ENCODE peak calls at places on chromosomes 1 and 21, in nine cellular contexts. V, W, P, G, Y, J, Z, U and I are unnamed samples.

GRCh38 chr1:224761245-224761644 is 145.1 kb downstream of the CNIH3 start:
- DNase-seq in V (no peak), W (no peak), P (no peak), G (no peak), Y (no peak), J (no peak), Z (no peak), U (no peak), I (no peak)

GRCh38 chr1:206521002-206521585 is 13.8 kb downstream of the RASSF5 start:
- DNase-seq in V (no peak), W (no peak), P (no peak), G (no peak), Y (no peak), J (no peak), Z (no peak), U (no peak), I (no peak)

GRCh38 chr1:53050310-53050709 is 11.7 kb upstream of the PODN start:
- DNase-seq in V (no peak), W (no peak), P (no peak), G (no peak), Y (no peak), J (no peak), Z (no peak), U (no peak), I (no peak)

GRCh38 chr1:156368157-156368658 is 803 bp upstream of the RHBG start:
- DNase-seq in V (no peak), W (no peak), P (no peak), G (no peak), Y (no peak), J (no peak), Z (no peak), U (no peak), I (no peak)

GRCh38 chr1:33985656-33986055 is 121.8 kb downstream of the HMGB4 start:
- DNase-seq in V (peak; percentile 27), W (no peak), P (no peak), G (no peak), Y (no peak), J (no peak), Z (no peak), U (no peak), I (no peak)

GRCh38 chr1:117146570-117147340 is 25.2 kb upstream of the TRIM45 start:
- DNase-seq in V (no peak), W (no peak), P (no peak), G (peak; percentile 68), Y (no peak), J (peak; percentile 25), Z (no peak), U (peak; percentile 63), I (no peak)

GRCh38 chr1:55304306-55304705 is 89.1 kb upstream of the USP24 start:
- DNase-seq in V (no peak), W (no peak), P (no peak), G (peak; percentile 12), Y (no peak), J (no peak), Z (no peak), U (no peak), I (no peak)

GRCh38 chr21:36929622-36930021 is 36.8 kb downstream of the HLCS start:
- DNase-seq in V (no peak), W (no peak), P (peak; percentile 33), G (peak; percentile 50), Y (no peak), J (peak; percentile 32), Z (no peak), U (peak; percentile 75), I (no peak)

GRCh38 chr1:38297246-38297645 is 250.7 kb upstream of the POU3F1 start:
- DNase-seq in V (no peak), W (no peak), P (no peak), G (no peak), Y (no peak), J (no peak), Z (peak; percentile 78), U (no peak), I (no peak)

GRCh38 chr1:248821101-248821500 is 4.6 kb downstream of the SH3BP5L start:
- DNase-seq in V (no peak), W (no peak), P (no peak), G (no peak), Y (no peak), J (no peak), Z (no peak), U (peak; percentile 30), I (no peak)

GRCh38 chr1:150575072-150575489 is 4.3 kb downstream of the MCL1 start:
- DNase-seq in V (no peak), W (peak; percentile 25), P (no peak), G (no peak), Y (no peak), J (no peak), Z (no peak), U (peak; percentile 7), I (no peak)

GRCh38 chr1:112544011-112544688 is 35.4 kb downstream of the WNT2B start:
- DNase-seq in V (no peak), W (no peak), P (no peak), G (peak; percentile 54), Y (no peak), J (no peak), Z (no peak), U (peak; percentile 97), I (no peak)

GRCh38 chr1:81805537-81806431 is 5.0 kb downstream of the ADGRL2 start:
- DNase-seq in V (no peak), W (no peak), P (no peak), G (no peak), Y (no peak), J (no peak), Z (no peak), U (no peak), I (no peak)

GRCh38 chr1:182122265-182122664 is 60.8 kb upstream of the ZNF648 start:
- DNase-seq in V (no peak), W (no peak), P (no peak), G (no peak), Y (no peak), J (no peak), Z (no peak), U (no peak), I (no peak)

GRCh38 chr1:153985341-153985912 is 712 bp downstream of the RAB13 start:
- DNase-seq in V (no peak), W (no peak), P (peak; percentile 79), G (peak; percentile 86), Y (peak; percentile 41), J (no peak), Z (no peak), U (no peak), I (no peak)

GRCh38 chr21:45532826-45533730 is 9.2 kb downstream of the SLC19A1 start:
- DNase-seq in V (no peak), W (no peak), P (peak; percentile 16), G (no peak), Y (no peak), J (no peak), Z (no peak), U (no peak), I (no peak)
- TF ChIP-seq CTCF in V (no peak), W (no peak), P (no peak), G (no peak), Y (no peak), J (no peak), Z (no peak), U (no peak), I (no peak)

GRCh38 chr1:161314201-161314981 is at the start of gene SDHC:
- DNase-seq in V (peak; percentile 90), W (peak; percentile 90), P (peak; percentile 90), G (peak; percentile 95), Y (peak; percentile 89), J (peak; percentile 96), Z (peak; percentile 97), U (peak; percentile 70), I (peak; percentile 95)
- TF ChIP-seq CTCF in V (peak; percentile 45), W (peak; percentile 29), P (no peak), G (peak; percentile 51), Y (no peak), J (peak; percentile 90), Z (no peak), U (peak; percentile 71), I (peak; percentile 20)

GRCh38 chr1:5887436-5888290 is 104.6 kb downstream of the NPHP4 start:
- DNase-seq in V (no peak), W (no peak), P (no peak), G (no peak), Y (no peak), J (no peak), Z (no peak), U (no peak), I (no peak)

GRCh38 chr1:5890346-5891106 is 101.7 kb downstream of the NPHP4 start:
- DNase-seq in V (no peak), W (no peak), P (no peak), G (no peak), Y (no peak), J (no peak), Z (no peak), U (no peak), I (no peak)

GRCh38 chr1:5889901-5890300 is 102.3 kb downstream of the NPHP4 start:
- DNase-seq in V (no peak), W (no peak), P (no peak), G (no peak), Y (no peak), J (no peak), Z (no peak), U (no peak), I (no peak)

GRCh38 chr1:5889462-5889861 is 102.8 kb downstream of the NPHP4 start:
- DNase-seq in V (no peak), W (no peak), P (no peak), G (no peak), Y (no peak), J (no peak), Z (no peak), U (no peak), I (no peak)

DNA sequence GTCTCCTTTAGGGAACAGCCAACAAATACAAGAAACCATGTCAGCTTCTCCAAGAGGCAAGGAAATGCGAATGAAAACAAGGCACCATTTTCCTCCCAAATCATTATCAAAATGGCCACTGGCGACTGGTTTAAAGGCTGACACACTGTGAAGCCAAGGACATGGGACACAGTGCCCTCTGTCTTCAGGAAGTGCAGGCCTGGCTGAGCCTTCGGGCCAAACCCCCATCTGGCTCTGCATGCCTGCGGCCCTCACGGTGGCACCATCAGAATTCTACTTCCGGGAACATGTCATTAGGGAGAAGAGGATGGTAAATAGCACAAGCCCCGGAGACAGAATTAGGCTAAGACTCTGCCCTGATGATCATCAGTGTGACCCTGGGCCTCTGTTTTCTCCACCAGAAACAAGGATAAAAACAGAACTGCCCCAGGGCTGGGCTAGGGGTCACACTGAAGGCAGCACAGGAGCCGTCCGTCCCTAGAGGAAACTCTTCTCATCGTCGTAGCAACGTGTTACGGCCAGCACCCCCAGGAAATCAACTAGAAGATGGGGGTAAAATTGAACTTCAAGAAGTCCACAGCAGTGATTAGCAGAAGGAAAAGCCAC is 103.5 kb downstream of the NPHP4 start:
- DNase-seq in V (no peak), W (no peak), P (no peak), G (no peak), Y (no peak), J (peak; percentile 59), Z (no peak), U (no peak), I (no peak)
- TF ChIP-seq CTCF in V (peak; percentile 21), W (no peak), P (no peak), G (no peak), Y (no peak), J (peak; percentile 57), Z (no peak), U (no peak), I (no peak)

DNA sequence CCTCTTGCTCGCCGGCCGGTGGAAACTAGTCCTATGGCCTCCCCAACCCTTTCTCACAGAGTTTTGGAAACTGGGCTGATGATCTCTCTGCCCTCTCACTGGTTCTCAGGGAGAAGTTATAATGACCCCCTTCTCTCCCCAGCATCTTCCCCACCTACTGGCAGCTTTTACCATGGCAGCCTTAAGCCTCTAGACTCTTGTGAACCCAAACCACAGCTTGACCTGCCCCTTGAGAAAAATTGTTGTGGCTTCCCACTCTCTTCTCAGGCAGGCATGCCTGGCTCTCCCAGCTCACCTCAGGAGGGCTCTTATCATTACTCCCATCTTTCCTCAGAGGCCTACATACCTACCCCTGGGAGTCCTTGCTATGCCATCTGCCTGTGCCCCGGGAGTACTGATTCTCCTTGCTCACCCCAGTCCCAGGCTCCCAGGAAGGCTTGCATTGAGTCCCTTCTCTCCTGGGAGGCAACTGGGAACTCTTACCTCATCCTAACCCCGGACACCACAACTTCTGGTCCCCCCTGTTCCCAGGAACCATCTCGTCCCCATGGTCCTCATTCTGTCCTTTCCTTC is 1.6 kb downstream of the NSUN4 start:
- DNase-seq in V (no peak), W (peak; percentile 69), P (no peak), G (peak; percentile 46), Y (no peak), J (no peak), Z (no peak), U (no peak), I (peak; percentile 65)
- TF ChIP-seq CTCF in V (peak; percentile 16), W (peak; percentile 49), P (no peak), G (peak; percentile 32), Y (peak; percentile 35), J (peak; percentile 29), Z (peak; percentile 10), U (peak; percentile 21), I (no peak)